ENCODE peak calls at places on chromosomes 6 and 20, in eight cellular contexts. A is GM04504; P is kidney glomerular epithelial cell; M is left cardiac atrium; W is activated CD4-positive, alpha-beta T cell treated with anti-CD3 and anti-CD28 coated beads for 24 hours; K is psoas muscle; L is EL; J is GM03348. N is an unnamed sample.

GRCh38 chr6:3039384-3039783 is 28.9 kb upstream of the RIPK1 start:
- DNase-seq in A (no peak), P (no peak), M (no peak), W (no peak), K (no peak), L (no peak), J (no peak), N (no peak)

GRCh38 chr20:51767018-51767866 is 948 bp downstream of the ATP9A start:
- DNase-seq in A (no peak), P (peak), M (peak), W (no peak), K (peak), L (peak), J (peak), N (no peak)

GRCh38 chr20:63846128-63846771 is 15.0 kb upstream of the ABHD16B start:
- DNase-seq in A (no peak), P (no peak), M (peak), W (no peak), K (no peak), L (peak), J (no peak), N (no peak)

GRCh38 chr20:14497004-14497403 is 159.6 kb upstream of the FLRT3 start:
- DNase-seq in A (no peak), P (no peak), M (no peak), W (no peak), K (no peak), L (no peak), J (no peak), N (no peak)

GRCh38 chr6:47079638-47080037 is 37.5 kb upstream of the ADGRF1 start:
- DNase-seq in A (no peak), P (no peak), M (no peak), W (no peak), K (no peak), L (no peak), J (no peak), N (no peak)

GRCh38 chr6:85192186-85192585 is 257.7 kb upstream of the NT5E start:
- DNase-seq in A (no peak), P (no peak), M (no peak), W (no peak), K (no peak), L (peak), J (peak), N (peak)

GRCh38 chr20:21241400-21241799 is 61.7 kb upstream of the XRN2 start:
- DNase-seq in A (no peak), P (no peak), M (no peak), W (no peak), K (no peak), L (no peak), J (no peak), N (no peak)

GRCh38 chr6:89385156-89385667 is 26.9 kb downstream of the RRAGD start:
- DNase-seq in A (no peak), P (peak), M (no peak), W (no peak), K (peak), L (peak), J (no peak), N (no peak)

GRCh38 chr6:138291036-138291848 is 73.0 kb upstream of the PBOV1 start:
- DNase-seq in A (no peak), P (no peak), M (no peak), W (no peak), K (no peak), L (no peak), J (no peak), N (no peak)

GRCh38 chr6:37696841-37697735 is 595 bp downstream of the MDGA1 start:
- DNase-seq in A (no peak), P (no peak), M (no peak), W (peak), K (no peak), L (peak), J (peak), N (no peak)

GRCh38 chr6:113067612-113068262 is 720.6 kb downstream of the RFPL4B start:
- DNase-seq in A (no peak), P (peak), M (no peak), W (no peak), K (no peak), L (peak), J (no peak), N (no peak)

GRCh38 chr6:166721576-166721975 is 94.5 kb upstream of the RPS6KA2 start:
- DNase-seq in A (no peak), P (no peak), M (no peak), W (no peak), K (no peak), L (no peak), J (no peak), N (no peak)

GRCh38 chr6:56490994-56491393 is 151.7 kb downstream of the DST start:
- DNase-seq in A (peak), P (peak), M (no peak), W (no peak), K (no peak), L (peak), J (peak), N (peak)

GRCh38 chr20:31811796-31812728 is 7.1 kb upstream of the MYLK2 start:
- DNase-seq in A (no peak), P (peak), M (no peak), W (no peak), K (peak), L (peak), J (no peak), N (peak)

GRCh38 chr6:118881440-118882313 is 12.3 kb upstream of the ASF1A start:
- DNase-seq in A (no peak), P (no peak), M (no peak), W (no peak), K (no peak), L (no peak), J (no peak), N (no peak)

GRCh38 chr6:52725530-52726192 is 37.6 kb downstream of the GSTA2 start:
- DNase-seq in A (no peak), P (no peak), M (no peak), W (no peak), K (no peak), L (no peak), J (peak), N (no peak)

GRCh38 chr6:125974214-125974866 is 12.0 kb upstream of the TRMT11 start:
- DNase-seq in A (no peak), P (peak), M (no peak), W (no peak), K (no peak), L (peak), J (peak), N (no peak)

GRCh38 chr20:34541264-34541901 is 17.1 kb upstream of the MAP1LC3A start:
- DNase-seq in A (no peak), P (no peak), M (no peak), W (no peak), K (no peak), L (no peak), J (no peak), N (no peak)

GRCh38 chr20:4835244-4836177 is 113.8 kb downstream of the PRND start:
- DNase-seq in A (peak), P (no peak), M (peak), W (no peak), K (peak), L (no peak), J (peak), N (no peak)

GRCh38 chr6:8085053-8085511 is 17.3 kb downstream of the EEF1E1 start:
- DNase-seq in A (peak), P (peak), M (peak), W (no peak), K (no peak), L (peak), J (peak), N (peak)

GRCh38 chr6:84733889-84734288 is 30.5 kb downstream of the TBX18 start:
- DNase-seq in A (no peak), P (no peak), M (no peak), W (no peak), K (no peak), L (no peak), J (no peak), N (no peak)

GRCh38 chr20:5096463-5096862 is 23.3 kb downstream of the PCNA start:
- DNase-seq in A (no peak), P (no peak), M (no peak), W (no peak), K (no peak), L (no peak), J (no peak), N (no peak)

GRCh38 chr6:63584125-63584514 is 11.8 kb downstream of the LOC128125822 start:
- DNase-seq in A (no peak), P (no peak), M (no peak), W (no peak), K (no peak), L (no peak), J (no peak), N (no peak)

GRCh38 chr6:33294086-33294823 is 4.5 kb downstream of the RGL2 start:
- DNase-seq in A (no peak), P (no peak), M (no peak), W (no peak), K (no peak), L (no peak), J (no peak), N (no peak)

GRCh38 chr6:52612336-52613096 is 35.7 kb upstream of the TRAM2 start:
- DNase-seq in A (peak), P (no peak), M (no peak), W (no peak), K (no peak), L (peak), J (no peak), N (no peak)

GRCh38 chr6:167565884-167566491 is 241.1 kb downstream of the TTLL2 start:
- DNase-seq in A (no peak), P (no peak), M (peak), W (no peak), K (no peak), L (no peak), J (no peak), N (no peak)

GRCh38 chr6:108174371-108175175 is 8.8 kb downstream of the NR2E1 start:
- DNase-seq in A (peak), P (peak), M (no peak), W (no peak), K (no peak), L (peak), J (peak), N (peak)

GRCh38 chr6:40510442-40510841 is 76.7 kb downstream of the LRFN2 start:
- DNase-seq in A (no peak), P (no peak), M (no peak), W (no peak), K (no peak), L (no peak), J (no peak), N (no peak)

GRCh38 chr20:63432577-63433061 is 39.8 kb downstream of the KCNQ2 start:
- DNase-seq in A (no peak), P (no peak), M (no peak), W (no peak), K (no peak), L (peak), J (no peak), N (no peak)

N was measured in brain microvascular endothelial cell.